ENCODE peak calls at places on chromosomes 6 and 20, in six cellular contexts. I is endothelial cell; H is right cardiac atrium; P is activated T-cell treated with anti-CD3 and anti-CD28 coated beads for 1 hour; F is effector CD4-positive, alpha-beta T cell; U is NCI-H1105 treated with DMSO at 0.1 percent for 48 hours. M is an unnamed sample.
A peak's percentile ranks its signal among the peaks of the same experiment; 100 is the strongest.

GRCh38 chr6:45577836-45578504 is 200.2 kb upstream of the SUPT3H start:
- DNase-seq in P (no peak), F (no peak), H (no peak), U (no peak), I (peak; percentile 13), M (no peak)

GRCh38 chr6:89731924-89732568 is 87.5 kb downstream of the MDN1 start:
- DNase-seq in F (no peak), P (no peak), U (peak; percentile 16), H (no peak), I (no peak), M (no peak)

GRCh38 chr6:47047479-47048411 is 5.6 kb upstream of the ADGRF1 start:
- DNase-seq in H (peak; percentile 14), I (peak; percentile 63), P (no peak), F (no peak), U (peak; percentile 82), M (peak; percentile 87)

GRCh38 chr20:54486583-54486982 is 11.2 kb downstream of the DOK5 start:
- DNase-seq in F (no peak), H (no peak), I (no peak), P (no peak), U (no peak), M (no peak)

GRCh38 chr20:55774628-55775027 is 230.7 kb downstream of the CBLN4 start:
- DNase-seq in H (no peak), U (no peak), F (no peak), I (no peak), P (no peak), M (no peak)

GRCh38 chr20:46931699-46932098 is 37.1 kb downstream of the EYA2 start:
- DNase-seq in I (no peak), P (no peak), U (no peak), H (peak; percentile 20), F (no peak), M (no peak)

GRCh38 chr6:127855542-127856159 is 45.2 kb downstream of the THEMIS start:
- DNase-seq in U (no peak), H (no peak), I (peak; percentile 18), P (peak; percentile 42), F (peak; percentile 28), M (no peak)

GRCh38 chr6:24901698-24902328 is 33.9 kb downstream of the RIPOR2 start:
- DNase-seq in F (no peak), P (no peak), H (no peak), I (no peak), U (no peak), M (no peak)

GRCh38 chr20:199996-200395 is 10.5 kb upstream of the DEFB128 start:
- DNase-seq in H (no peak), U (no peak), I (no peak), P (no peak), F (no peak), M (no peak)

GRCh38 chr20:34705383-34706021 is 1.4 kb downstream of the TP53INP2 start:
- DNase-seq in I (peak; percentile 39), H (peak; percentile 32), F (no peak), P (no peak), U (no peak), M (peak; percentile 31)

GRCh38 chr20:37976862-37977261 is 56.4 kb downstream of the TTI1 start:
- DNase-seq in U (no peak), F (no peak), P (no peak), H (no peak), I (no peak), M (no peak)

GRCh38 chr6:20692023-20692422 is 157.8 kb downstream of the CDKAL1 start:
- DNase-seq in H (no peak), F (no peak), I (no peak), P (no peak), U (peak; percentile 67), M (no peak)

GRCh38 chr6:14995966-14996602 is 249.8 kb upstream of the JARID2 start:
- DNase-seq in F (no peak), I (no peak), H (no peak), P (no peak), U (no peak), M (no peak)

GRCh38 chr20:57612436-57612835 is 7.8 kb downstream of the ZBP1 start:
- DNase-seq in P (no peak), H (no peak), I (no peak), F (no peak), U (no peak), M (no peak)

GRCh38 chr6:133923938-133924593 is 29.0 kb upstream of the TBPL1 start:
- DNase-seq in F (peak; percentile 37), P (peak; percentile 23), H (peak; percentile 34), U (peak; percentile 85), I (peak; percentile 62), M (peak; percentile 75)

GRCh38 chr6:14787677-14788076 is 458.2 kb upstream of the JARID2 start:
- DNase-seq in U (no peak), H (no peak), P (no peak), I (no peak), F (no peak), M (no peak)

GRCh38 chr6:45630801-45631200 is 253.1 kb upstream of the SUPT3H start:
- DNase-seq in P (no peak), F (no peak), U (no peak), I (no peak), H (no peak), M (no peak)